ENCODE peak calls at places on chromosomes 1 and 21, in six cellular contexts. Z is astrocyte of the spinal cord, T is fibroblast of villous mesenchyme, J is WERI-Rb-1, A is body of pancreas, V is AG09309. E is an unnamed sample.

GRCh38 chr21:46058339-46059145 is 39.4 kb upstream of the COL6A2 start:
- DNase-seq in Z (no peak), T (no peak), J (peak; percentile 3), A (no peak), V (no peak), E (no peak)

GRCh38 chr1:160780398-160780755 is 15.6 kb upstream of the LY9 start:
- DNase-seq in Z (no peak), T (no peak), J (no peak), A (no peak), V (no peak), E (no peak)

GRCh38 chr1:35925741-35926140 is 5.2 kb upstream of the AGO3 start:
- DNase-seq in Z (peak; percentile 66), T (peak; percentile 63), J (no peak), A (peak; percentile 39), V (peak; percentile 48), E (no peak)

GRCh38 chr1:160739098-160739511 is at the start of gene SLAMF7:
- DNase-seq in Z (no peak), T (no peak), J (no peak), A (no peak), V (no peak), E (no peak)

GRCh38 chr1:247407180-247407616 is 8.8 kb upstream of the NLRP3 start:
- DNase-seq in Z (no peak), T (no peak), J (no peak), A (no peak), V (no peak), E (no peak)

GRCh38 chr1:56448937-56449336 is 130.4 kb downstream of the PLPP3 start:
- DNase-seq in Z (no peak), T (no peak), J (no peak), A (no peak), V (no peak), E (no peak)

GRCh38 chr1:27341525-27342252 is at the start of gene SYTL1:
- DNase-seq in Z (peak; percentile 62), T (peak; percentile 47), J (peak; percentile 84), A (peak; percentile 79), V (no peak), E (no peak)

GRCh38 chr1:31725134-31725533 is 21.3 kb upstream of the COL16A1 start:
- DNase-seq in Z (no peak), T (no peak), J (no peak), A (no peak), V (no peak), E (no peak)

GRCh38 chr1:171596119-171596518 is 25.9 kb upstream of the MYOCOS start:
- DNase-seq in Z (no peak), T (no peak), J (no peak), A (no peak), V (no peak), E (no peak)

GRCh38 chr21:17455028-17455353 is 57.9 kb upstream of the CXADR start:
- DNase-seq in Z (no peak), T (no peak), J (no peak), A (no peak), V (no peak), E (no peak)

GRCh38 chr1:110615548-110616130 is 9.5 kb upstream of the KCNA2 start:
- DNase-seq in Z (peak; percentile 53), T (peak; percentile 59), J (peak; percentile 87), A (peak; percentile 77), V (no peak), E (no peak)

GRCh38 chr1:30777060-30777905 is 19.7 kb upstream of the LAPTM5 start:
- DNase-seq in Z (no peak), T (no peak), J (no peak), A (no peak), V (no peak), E (no peak)

GRCh38 chr1:2259668-2260392 is 31.7 kb downstream of the SKI start:
- DNase-seq in Z (no peak), T (no peak), J (no peak), A (no peak), V (no peak), E (no peak)

GRCh38 chr1:53108646-53109580 is 33.5 kb downstream of the SLC1A7 start:
- DNase-seq in Z (no peak), T (peak; percentile 90), J (peak; percentile 86), A (no peak), V (peak; percentile 59), E (peak; percentile 91)

GRCh38 chr1:209512821-209513220 is 70.7 kb upstream of the CAMK1G start:
- DNase-seq in Z (no peak), T (no peak), J (no peak), A (no peak), V (no peak), E (no peak)

GRCh38 chr1:54245501-54245900 is 45.5 kb downstream of the MRPL37 start:
- DNase-seq in Z (peak; percentile 50), T (no peak), J (no peak), A (no peak), V (no peak), E (no peak)

GRCh38 chr1:204188959-204189639 is 7.2 kb downstream of the KISS1 start:
- DNase-seq in Z (no peak), T (no peak), J (no peak), A (no peak), V (no peak), E (no peak)

GRCh38 chr21:43331962-43332458 is 94.9 kb downstream of the SIK1 start:
- DNase-seq in Z (peak; percentile 95), T (peak; percentile 95), J (no peak), A (no peak), V (no peak), E (peak; percentile 94)

GRCh38 chr1:118486213-118486612 is 301.2 kb upstream of the SPAG17 start:
- DNase-seq in Z (no peak), T (no peak), J (no peak), A (no peak), V (no peak), E (no peak)

GRCh38 chr1:44220001-44220751 is 6.9 kb downstream of the DMAP1 start:
- DNase-seq in Z (peak; percentile 35), T (peak; percentile 76), J (no peak), A (no peak), V (no peak), E (no peak)

GRCh38 chr21:35475006-35475405 is 425.9 kb upstream of the RUNX1 start:
- DNase-seq in Z (no peak), T (no peak), J (no peak), A (no peak), V (no peak), E (no peak)

GRCh38 chr1:226628624-226629155 is 80.1 kb downstream of the STUM start:
- DNase-seq in Z (no peak), T (no peak), J (no peak), A (no peak), V (no peak), E (no peak)

GRCh38 chr21:37047079-37047478 is 25.8 kb downstream of the PIGP start:
- DNase-seq in Z (no peak), T (no peak), J (no peak), A (no peak), V (no peak), E (no peak)

GRCh38 chr1:29183287-29183686 is 1.6 kb upstream of the SRSF4 start:
- DNase-seq in Z (no peak), T (no peak), J (no peak), A (no peak), V (no peak), E (no peak)

GRCh38 chr1:37726746-37727145 is 34.4 kb downstream of the CDCA8 start:
- DNase-seq in Z (no peak), T (no peak), J (peak; percentile 94), A (no peak), V (no peak), E (no peak)

GRCh38 chr1:25432364-25432719 is 1.6 kb downstream of the MACO1 start:
- DNase-seq in Z (no peak), T (no peak), J (no peak), A (no peak), V (no peak), E (no peak)
- H3K4me3 ChIP-seq in Z (peak overlapping the region; percentile 75), T (peak overlapping the region; percentile 78), J (peak overlapping the region; percentile 96), A (peak overlapping the region; percentile 48), V (peak overlapping the region; percentile 50), E (no peak overlapping the region)

GRCh38 chr1:10634428-10635384 is 160.0 kb downstream of the PEX14 start:
- DNase-seq in Z (no peak), T (no peak), J (no peak), A (no peak), V (peak; percentile 57), E (peak; percentile 27)
- H3K4me3 ChIP-seq in Z (no peak overlapping the region), T (no peak overlapping the region), J (no peak overlapping the region), A (no peak overlapping the region), V (no peak overlapping the region), E (no peak overlapping the region)

DNA sequence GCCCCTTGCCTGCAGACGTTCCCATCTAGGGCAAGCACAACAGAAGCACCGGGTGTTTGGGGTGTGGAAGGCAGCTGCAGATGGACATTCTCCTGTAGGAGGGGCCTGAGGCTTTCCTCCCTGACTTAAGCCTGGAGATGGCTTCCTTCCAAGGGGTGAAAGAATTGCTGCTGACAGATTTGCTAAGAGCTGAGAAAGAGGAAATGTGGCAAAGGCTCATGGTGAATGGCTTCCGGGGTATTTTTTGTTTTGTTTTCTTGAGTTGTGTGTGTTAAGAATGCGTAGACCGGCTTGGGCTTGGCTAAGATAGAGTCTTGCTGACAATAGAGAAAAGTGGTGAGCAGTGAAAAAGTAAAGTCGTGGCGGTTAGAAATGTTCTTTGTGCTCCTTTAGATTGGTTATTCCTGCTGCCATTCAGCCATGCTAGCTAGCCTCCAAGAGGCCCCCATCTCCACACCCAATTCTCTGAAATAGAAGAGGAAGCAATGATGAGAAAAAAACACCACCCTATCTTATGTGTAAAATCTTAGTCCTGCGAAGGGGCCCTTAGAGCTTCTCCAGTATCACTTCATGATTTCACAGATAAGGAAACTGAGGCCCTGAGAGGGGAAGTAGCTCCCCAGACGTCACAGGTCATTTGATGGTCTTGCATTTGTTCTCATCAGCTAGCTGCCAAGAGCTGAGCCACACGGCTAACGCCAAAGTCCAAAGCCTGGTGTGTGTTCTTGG is 36.9 kb downstream of the EIF2D start:
- DNase-seq in Z (peak; percentile 64), T (peak; percentile 90), J (peak; percentile 58), A (no peak), V (peak; percentile 51), E (no peak)
- H3K4me3 ChIP-seq in Z (no peak overlapping the region), T (no peak overlapping the region), J (no peak overlapping the region), A (no peak overlapping the region), V (no peak overlapping the region), E (no peak overlapping the region)

GRCh38 chr1:91742848-91743292 is 143.1 kb downstream of the TGFBR3 start:
- DNase-seq in Z (peak; percentile 84), T (no peak), J (no peak), A (peak; percentile 57), V (no peak), E (no peak)
- H3K4me3 ChIP-seq in Z (no peak overlapping the region), T (no peak overlapping the region), J (no peak overlapping the region), A (no peak overlapping the region), V (no peak overlapping the region), E (no peak overlapping the region)

GRCh38 chr1:42952353-42953001 is 6.2 kb downstream of the SLC2A1 start:
- DNase-seq in Z (peak; percentile 83), T (no peak), J (peak; percentile 54), A (no peak), V (no peak), E (no peak)
- H3K4me3 ChIP-seq in Z (no peak overlapping the region), T (no peak overlapping the region), J (no peak overlapping the region), A (no peak overlapping the region), V (no peak overlapping the region), E (no peak overlapping the region)

DNA sequence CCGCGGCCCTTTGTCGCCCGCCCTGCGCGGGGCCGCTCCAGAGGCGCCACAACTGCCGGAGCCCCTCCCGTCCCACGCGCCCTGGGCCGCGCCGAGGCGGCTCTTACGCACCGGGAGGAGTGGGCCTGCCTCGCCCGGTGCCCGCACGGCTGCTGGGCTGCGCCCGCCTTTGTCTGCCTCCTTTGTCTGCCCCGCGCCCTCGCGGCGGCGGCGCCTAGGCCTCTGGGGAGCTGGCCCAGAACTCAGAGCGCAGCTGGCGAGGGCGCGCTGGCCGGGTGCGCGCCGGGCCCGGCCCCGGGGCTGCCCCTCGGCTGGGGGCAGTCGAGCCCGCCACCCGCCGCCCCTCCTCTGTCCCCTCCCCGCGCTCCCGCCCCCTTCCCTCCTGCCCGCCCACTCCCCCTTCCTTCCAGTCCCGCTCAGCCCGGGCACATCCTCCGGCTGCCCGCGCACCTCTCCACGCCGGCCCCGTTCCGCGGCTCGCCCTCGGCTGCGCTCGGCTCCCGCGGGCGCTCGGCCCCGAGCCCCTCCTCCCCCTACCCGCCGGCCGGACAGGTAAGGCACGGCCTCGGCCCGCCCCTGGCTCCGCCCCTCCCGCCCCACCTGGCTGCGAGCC is at the start of gene DRAXIN:
- DNase-seq in Z (no peak), T (no peak), J (peak; percentile 73), A (no peak), V (no peak), E (no peak)
- H3K4me3 ChIP-seq in Z (no peak within 1 kb of the TSS), T (no peak within 1 kb of the TSS), J (peak within 1 kb of the TSS; percentile 73), A (no peak within 1 kb of the TSS), V (no peak within 1 kb of the TSS), E (no peak within 1 kb of the TSS)